ENCODE peak calls at places on chromosomes 3 and 15, in seven cellular contexts. One of them, this sample, is unnamed.

GRCh38 chr15:58582150-58582549 is 150.4 kb downstream of the LIPC start:
- DNase-seq in activated CD4-positive, alpha-beta T cell treated with anti-CD3 and anti-CD28 coated beads for 24 hours: no peak
- DNase-seq in GM23338: no peak
- DNase-seq in HepG2: no peak
- DNase-seq in SHP77 treated with DMSO at 0.1 percent for 48 hours: no peak
- DNase-seq in NCI-H1694 treated with DMSO at 0.1 percent for 48 hours: no peak
- DNase-seq in body of pancreas: no peak
- DNase-seq in this sample: no peak

GRCh38 chr3:169710619-169711018 is 47.1 kb upstream of the MECOM start:
- DNase-seq in GM23338: no peak
- DNase-seq in NCI-H1694 treated with DMSO at 0.1 percent for 48 hours: no peak
- DNase-seq in SHP77 treated with DMSO at 0.1 percent for 48 hours: no peak
- DNase-seq in body of pancreas: no peak
- DNase-seq in HepG2: no peak
- DNase-seq in activated CD4-positive, alpha-beta T cell treated with anti-CD3 and anti-CD28 coated beads for 24 hours: no peak
- DNase-seq in this sample: no peak

GRCh38 chr3:76044601-76045600 is 259.6 kb upstream of the ZNF717 start:
- DNase-seq in activated CD4-positive, alpha-beta T cell treated with anti-CD3 and anti-CD28 coated beads for 24 hours: no peak
- DNase-seq in NCI-H1694 treated with DMSO at 0.1 percent for 48 hours: no peak
- DNase-seq in body of pancreas: peak; percentile 70
- DNase-seq in SHP77 treated with DMSO at 0.1 percent for 48 hours: no peak
- DNase-seq in HepG2: no peak
- DNase-seq in GM23338: peak; percentile 72
- DNase-seq in this sample: peak; percentile 11

GRCh38 chr3:143171141-143171651 is 51.6 kb downstream of the CHST2 start:
- DNase-seq in HepG2: no peak
- DNase-seq in SHP77 treated with DMSO at 0.1 percent for 48 hours: no peak
- DNase-seq in body of pancreas: no peak
- DNase-seq in GM23338: no peak
- DNase-seq in activated CD4-positive, alpha-beta T cell treated with anti-CD3 and anti-CD28 coated beads for 24 hours: no peak
- DNase-seq in NCI-H1694 treated with DMSO at 0.1 percent for 48 hours: no peak
- DNase-seq in this sample: no peak

GRCh38 chr15:73078722-73079121 is 26.5 kb downstream of the NEO1 start:
- DNase-seq in GM23338: peak; percentile 26
- DNase-seq in activated CD4-positive, alpha-beta T cell treated with anti-CD3 and anti-CD28 coated beads for 24 hours: no peak
- DNase-seq in SHP77 treated with DMSO at 0.1 percent for 48 hours: no peak
- DNase-seq in body of pancreas: peak; percentile 44
- DNase-seq in HepG2: peak; percentile 73
- DNase-seq in NCI-H1694 treated with DMSO at 0.1 percent for 48 hours: peak; percentile 8
- DNase-seq in this sample: no peak

GRCh38 chr3:136193273-136194043 is 2.7 kb downstream of the MSL2 start:
- DNase-seq in NCI-H1694 treated with DMSO at 0.1 percent for 48 hours: no peak
- DNase-seq in HepG2: no peak
- DNase-seq in body of pancreas: no peak
- DNase-seq in activated CD4-positive, alpha-beta T cell treated with anti-CD3 and anti-CD28 coated beads for 24 hours: no peak
- DNase-seq in GM23338: no peak
- DNase-seq in SHP77 treated with DMSO at 0.1 percent for 48 hours: no peak
- DNase-seq in this sample: no peak

GRCh38 chr15:25862469-25863066 is 559 bp downstream of the ATP10A start:
- DNase-seq in activated CD4-positive, alpha-beta T cell treated with anti-CD3 and anti-CD28 coated beads for 24 hours: no peak
- DNase-seq in SHP77 treated with DMSO at 0.1 percent for 48 hours: no peak
- DNase-seq in HepG2: no peak
- DNase-seq in NCI-H1694 treated with DMSO at 0.1 percent for 48 hours: no peak
- DNase-seq in GM23338: peak; percentile 57
- DNase-seq in body of pancreas: peak; percentile 14
- DNase-seq in this sample: no peak

GRCh38 chr3:131283862-131284261 is 97.7 kb upstream of the NUDT16 start:
- DNase-seq in activated CD4-positive, alpha-beta T cell treated with anti-CD3 and anti-CD28 coated beads for 24 hours: no peak
- DNase-seq in GM23338: peak; percentile 39
- DNase-seq in NCI-H1694 treated with DMSO at 0.1 percent for 48 hours: no peak
- DNase-seq in SHP77 treated with DMSO at 0.1 percent for 48 hours: no peak
- DNase-seq in body of pancreas: peak; percentile 86
- DNase-seq in HepG2: no peak
- DNase-seq in this sample: no peak

This sample was measured in progenitor cell of endocrine pancreas.